ENCODE peak calls at places on chromosomes 5 and 9, in four cellular contexts. S is heart left ventricle, E is epithelial cell of esophagus, M is adipocyte. X is an unnamed sample.
A peak's percentile ranks its signal among the peaks of the same experiment; 100 is the strongest.

GRCh38 chr5:122323132-122323548 is 11.1 kb downstream of the SNCAIP start:
- DNase-seq in S (no peak), E (no peak), M (peak; percentile 21), X (no peak)

GRCh38 chr9:4138180-4138579 is 161.7 kb downstream of the GLIS3 start:
- DNase-seq in S (no peak), E (no peak), M (no peak), X (no peak)

GRCh38 chr5:32312194-32312681 is 501 bp downstream of the MTMR12 start:
- DNase-seq in S (peak; percentile 79), E (peak; percentile 57), M (peak; percentile 84), X (no peak)

GRCh38 chr5:9932770-9933169 is 302.6 kb upstream of the TAS2R1 start:
- DNase-seq in S (no peak), E (peak; percentile 71), M (peak; percentile 35), X (no peak)

GRCh38 chr9:133460405-133461175 is 812 bp downstream of the CACFD1 start:
- DNase-seq in S (peak; percentile 45), E (peak; percentile 32), M (peak; percentile 4), X (no peak)

GRCh38 chr9:127776195-127776918 is 2.1 kb downstream of the SH2D3C start:
- DNase-seq in S (no peak), E (no peak), M (no peak), X (no peak)

GRCh38 chr9:136697146-136697820 is 10.0 kb upstream of the AGPAT2 start:
- DNase-seq in S (peak; percentile 20), E (peak; percentile 66), M (no peak), X (no peak)

GRCh38 chr9:25935188-25935587 is 256.9 kb upstream of the TUSC1 start:
- DNase-seq in S (no peak), E (peak; percentile 7), M (no peak), X (no peak)

GRCh38 chr5:81646469-81646868 is 104.4 kb downstream of the SSBP2 start:
- DNase-seq in S (no peak), E (no peak), M (no peak), X (no peak)

GRCh38 chr9:128392302-128393152 is 21.4 kb downstream of the URM1 start:
- DNase-seq in S (no peak), E (no peak), M (no peak), X (no peak)

GRCh38 chr9:73081979-73082657 is 69.5 kb upstream of the ANXA1 start:
- DNase-seq in S (no peak), E (peak; percentile 57), M (peak; percentile 91), X (no peak)

GRCh38 chr9:135547756-135548736 is 2.1 kb downstream of the OBP2A start:
- DNase-seq in S (no peak), E (no peak), M (no peak), X (no peak)

GRCh38 chr9:95726756-95727155 is 148.7 kb upstream of the ERCC6L2 start:
- DNase-seq in S (no peak), E (peak; percentile 51), M (peak; percentile 89), X (peak; percentile 8)

GRCh38 chr9:120925535-120926396 is 830 bp downstream of the TRAF1 start:
- DNase-seq in S (no peak), E (peak; percentile 78), M (peak; percentile 86), X (peak; percentile 54)

GRCh38 chr5:157820593-157821252 is 38.2 kb downstream of the CLINT1 start:
- DNase-seq in S (no peak), E (peak; percentile 57), M (peak; percentile 88), X (no peak)